ENCODE peak calls at places on chromosomes 1 and 21, in five cellular contexts. M is fibroblast of the aortic adventitia, L is fibroblast of lung, E is HFFc6, I is hepatocyte. U is an unnamed sample.

GRCh38 chr1:5896706-5897105 is 95.5 kb downstream of the NPHP4 start:
- DNase-seq in E (no peak), M (no peak), L (no peak), I (no peak), U (no peak)

GRCh38 chr1:202197670-202198359 is 4.2 kb downstream of the LGR6 start:
- DNase-seq in M (no peak), E (no peak), L (no peak), I (no peak), U (no peak)

GRCh38 chr1:162632743-162633326 is 571 bp downstream of the DDR2 start:
- DNase-seq in M (peak), L (peak), I (peak), E (no peak), U (no peak)

GRCh38 chr21:26814374-26814773 is 30.8 kb downstream of the ADAMTS1 start:
- DNase-seq in E (no peak), I (no peak), L (no peak), M (peak), U (no peak)

GRCh38 chr1:116881879-116882520 is 27.7 kb upstream of the PTGFRN start:
- DNase-seq in E (peak), M (peak), L (peak), I (peak), U (no peak)

GRCh38 chr1:47984175-47984789 is 12.9 kb downstream of the TRABD2B start:
- DNase-seq in E (no peak), I (no peak), L (no peak), M (no peak), U (no peak)

GRCh38 chr1:18557621-18558465 is 72.8 kb upstream of the PAX7 start:
- DNase-seq in L (no peak), I (peak), M (no peak), E (no peak), U (no peak)

GRCh38 chr1:232704694-232705680 is 75.1 kb upstream of the SIPA1L2 start:
- DNase-seq in I (peak), L (peak), E (peak), M (peak), U (no peak)

GRCh38 chr1:199041173-199041914 is 402.5 kb downstream of the PTPRC start:
- DNase-seq in L (peak), M (no peak), I (no peak), E (no peak), U (no peak)

GRCh38 chr1:184152944-184153343 is 101.4 kb downstream of the TSEN15 start:
- DNase-seq in M (no peak), L (no peak), E (no peak), I (no peak), U (no peak)

GRCh38 chr1:18819986-18820790 is 39.3 kb downstream of the TAS1R2 start:
- DNase-seq in E (no peak), M (no peak), L (no peak), I (no peak), U (no peak)

GRCh38 chr1:9075023-9075422 is 5.6 kb upstream of the SLC2A5 start:
- DNase-seq in M (no peak), E (no peak), I (no peak), L (no peak), U (no peak)

GRCh38 chr21:30714946-30715345 is 3.6 kb downstream of the KRTAP21-3 start:
- DNase-seq in M (no peak), I (no peak), L (peak), E (no peak), U (no peak)

GRCh38 chr1:181040284-181040865 is 6.6 kb downstream of the MR1 start:
- DNase-seq in L (no peak), E (no peak), M (no peak), I (peak), U (no peak)

GRCh38 chr1:107139833-107140702 is 771 bp upstream of the NTNG1 start:
- DNase-seq in M (peak), L (peak), E (peak), I (peak), U (no peak)

GRCh38 chr1:88681223-88681622 is 2.9 kb upstream of the PKN2 start:
- DNase-seq in E (no peak), L (no peak), M (no peak), I (no peak), U (no peak)

GRCh38 chr1:43853161-43853921 is 80.3 kb upstream of the ARTN start:
- DNase-seq in M (peak), I (no peak), L (peak), E (peak), U (no peak)

GRCh38 chr1:192544983-192545393 is 30.6 kb upstream of the RGS1 start:
- DNase-seq in I (no peak), E (peak), L (peak), M (peak), U (no peak)

GRCh38 chr1:241947355-241947754 is 10.2 kb upstream of the BECN2 start:
- DNase-seq in L (peak), I (no peak), M (peak), E (no peak), U (no peak)

GRCh38 chr1:241275981-241276380 is 81.0 kb downstream of the RGS7 start:
- DNase-seq in M (no peak), L (no peak), I (no peak), E (no peak), U (no peak)

GRCh38 chr21:32347351-32347750 is 45.5 kb downstream of the URB1 start:
- DNase-seq in M (no peak), E (no peak), I (no peak), L (no peak), U (no peak)

GRCh38 chr1:118333601-118334241 is 148.7 kb upstream of the SPAG17 start:
- DNase-seq in M (no peak), L (peak), E (no peak), I (no peak), U (peak)

GRCh38 chr1:36443297-36443696 is 7.0 kb downstream of the OSCP1 start:
- DNase-seq in E (no peak), I (no peak), L (no peak), M (no peak), U (no peak)

GRCh38 chr1:187842406-187843165 is 1013.8 kb downstream of the PLA2G4A start:
- DNase-seq in L (peak), M (peak), I (peak), E (no peak), U (no peak)

GRCh38 chr1:160997323-160998038 is 23.5 kb downstream of the F11R start:
- DNase-seq in E (peak), L (peak), I (peak), M (peak), U (no peak)

GRCh38 chr1:25971044-25971881 is 26.6 kb downstream of the PAFAH2 start:
- DNase-seq in I (peak), M (no peak), E (no peak), L (no peak), U (no peak)

GRCh38 chr1:57146100-57146499 is 180.3 kb upstream of the C8B start:
- DNase-seq in L (peak), M (peak), I (no peak), E (no peak), U (no peak)

GRCh38 chr1:223141021-223141420 is 2.0 kb downstream of the TLR5 start:
- DNase-seq in L (no peak), M (no peak), I (peak), E (no peak), U (no peak)

GRCh38 chr1:6612641-6613360 is 730 bp upstream of the PHF13 start:
- DNase-seq in M (peak), E (peak), L (peak), I (peak), U (no peak)

GRCh38 chr1:155254228-155254713 is 1.0 kb downstream of the ENTREP3 start:
- DNase-seq in L (no peak), M (no peak), I (no peak), E (no peak), U (no peak)

GRCh38 chr1:81021134-81021533 is 779.6 kb upstream of the ADGRL2 start:
- DNase-seq in I (no peak), L (no peak), M (peak), E (peak), U (no peak)
- TF ChIP-seq CTCF in I (peak), L (no peak), M (peak), E (peak), U (peak)

DNA sequence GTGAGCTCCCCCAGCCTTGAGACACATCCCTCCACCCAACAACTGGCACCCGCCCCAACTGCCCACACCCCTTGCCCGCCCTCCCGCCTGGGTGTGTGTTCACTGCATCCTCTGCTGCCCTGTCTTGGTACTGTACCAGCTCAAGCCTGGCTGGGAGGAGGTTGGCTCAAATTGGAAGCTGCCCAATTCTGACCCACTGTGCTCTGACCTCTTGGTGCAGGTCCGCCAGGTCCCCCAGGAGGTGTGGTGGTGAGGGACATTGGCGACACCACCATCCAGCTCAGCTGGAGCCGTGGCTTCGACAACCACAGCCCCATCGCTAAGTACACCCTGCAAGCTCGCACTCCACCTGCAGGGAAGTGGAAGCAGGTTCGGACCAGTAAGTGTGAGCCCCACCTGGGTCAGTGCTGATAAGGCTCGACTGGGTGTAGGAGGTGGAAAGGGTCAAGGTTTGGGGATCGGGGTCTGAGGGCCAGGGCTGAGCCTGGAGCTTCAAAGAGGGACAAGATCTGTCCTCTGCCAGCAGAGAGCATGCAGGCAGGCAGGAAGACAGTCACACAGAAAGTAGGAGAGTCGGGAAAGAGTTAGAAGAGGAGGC is 17.9 kb downstream of the TMEM81 start:
- DNase-seq in M (peak), I (no peak), E (no peak), L (no peak), U (no peak)
- TF ChIP-seq CTCF in M (peak), I (peak), E (peak), L (no peak), U (peak)

DNA sequence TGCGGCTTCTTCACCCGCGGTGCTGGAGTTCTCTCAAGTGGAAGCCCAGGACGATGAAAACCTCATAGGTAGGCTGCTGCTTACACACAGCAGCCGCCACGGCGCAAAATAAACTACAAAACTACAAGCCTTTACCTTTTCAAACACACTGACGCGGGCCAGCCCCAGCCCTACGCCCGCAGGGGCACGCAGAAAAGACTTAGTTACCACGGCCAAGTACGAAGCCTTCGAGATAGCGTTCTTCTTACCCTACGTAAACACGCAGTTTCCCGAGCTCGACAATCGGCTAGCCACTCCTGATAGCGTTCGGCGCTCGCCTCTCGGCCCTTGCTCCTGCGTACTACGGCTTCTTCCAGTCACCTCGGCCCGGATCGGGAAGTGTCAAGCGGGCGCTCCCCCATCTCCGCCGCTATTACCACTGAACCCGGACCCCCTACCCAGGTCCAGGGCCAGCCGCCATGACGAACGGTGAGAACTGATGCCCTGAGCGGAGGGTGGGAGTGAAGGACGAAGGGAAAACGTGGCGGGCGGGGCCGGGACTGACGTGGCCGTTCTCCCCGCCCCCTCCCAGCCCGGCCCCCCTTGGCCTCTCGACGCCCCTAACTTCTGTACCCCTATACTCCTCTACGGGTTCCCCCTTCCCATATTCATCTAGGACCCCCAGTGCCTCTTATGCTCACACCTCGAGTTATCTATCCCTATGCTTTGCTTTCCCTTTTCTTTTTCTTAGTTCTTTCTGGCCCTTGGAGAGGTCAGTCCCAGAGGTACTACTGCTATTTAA is at the start of gene TMEM167B:
- DNase-seq in L (peak), M (peak), I (peak), E (peak), U (peak)
- TF ChIP-seq CTCF in L (no peak), M (no peak), I (no peak), E (no peak), U (no peak)

GRCh38 chr1:64856564-64856963 is 109.8 kb downstream of the JAK1 start:
- DNase-seq in L (no peak), M (peak), E (no peak), I (no peak), U (no peak)

GRCh38 chr1:64857347-64857746 is 109.0 kb downstream of the JAK1 start:
- DNase-seq in I (no peak), M (no peak), L (no peak), E (no peak), U (no peak)

GRCh38 chr1:64865105-64865757 is 101.1 kb downstream of the JAK1 start:
- DNase-seq in L (no peak), M (no peak), E (no peak), I (no peak), U (no peak)

GRCh38 chr1:64864018-64864945 is 102.1 kb downstream of the JAK1 start:
- DNase-seq in E (no peak), I (no peak), M (no peak), L (no peak), U (no peak)

GRCh38 chr1:64861611-64862010 is 104.7 kb downstream of the JAK1 start:
- DNase-seq in E (peak), I (peak), L (no peak), M (peak), U (no peak)
- TF ChIP-seq CTCF in E (peak), I (peak), L (no peak), M (peak), U (peak)

DNA sequence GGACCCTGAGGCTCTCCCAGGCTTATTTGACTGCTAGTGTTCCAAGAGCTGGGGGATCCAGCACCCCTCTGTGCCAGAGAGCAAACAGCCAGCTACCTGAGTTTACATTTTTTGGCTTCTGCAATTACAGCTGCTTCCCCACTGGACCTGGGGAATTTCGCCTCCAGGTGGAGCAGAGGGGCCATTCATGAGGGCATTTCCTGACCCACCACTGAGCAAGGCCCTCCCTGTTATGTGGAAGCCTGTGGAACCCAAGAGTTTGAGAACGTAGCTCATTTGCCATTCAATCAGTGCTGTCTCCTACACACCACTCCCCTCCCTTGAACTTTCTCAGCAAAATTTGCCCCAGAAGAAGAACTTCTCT is 42.7 kb upstream of the TMEM51 start:
- DNase-seq in E (no peak), I (no peak), M (no peak), L (no peak), U (no peak)
- TF ChIP-seq CTCF in E (no peak), I (peak), M (no peak), L (no peak), U (no peak)

DNA sequence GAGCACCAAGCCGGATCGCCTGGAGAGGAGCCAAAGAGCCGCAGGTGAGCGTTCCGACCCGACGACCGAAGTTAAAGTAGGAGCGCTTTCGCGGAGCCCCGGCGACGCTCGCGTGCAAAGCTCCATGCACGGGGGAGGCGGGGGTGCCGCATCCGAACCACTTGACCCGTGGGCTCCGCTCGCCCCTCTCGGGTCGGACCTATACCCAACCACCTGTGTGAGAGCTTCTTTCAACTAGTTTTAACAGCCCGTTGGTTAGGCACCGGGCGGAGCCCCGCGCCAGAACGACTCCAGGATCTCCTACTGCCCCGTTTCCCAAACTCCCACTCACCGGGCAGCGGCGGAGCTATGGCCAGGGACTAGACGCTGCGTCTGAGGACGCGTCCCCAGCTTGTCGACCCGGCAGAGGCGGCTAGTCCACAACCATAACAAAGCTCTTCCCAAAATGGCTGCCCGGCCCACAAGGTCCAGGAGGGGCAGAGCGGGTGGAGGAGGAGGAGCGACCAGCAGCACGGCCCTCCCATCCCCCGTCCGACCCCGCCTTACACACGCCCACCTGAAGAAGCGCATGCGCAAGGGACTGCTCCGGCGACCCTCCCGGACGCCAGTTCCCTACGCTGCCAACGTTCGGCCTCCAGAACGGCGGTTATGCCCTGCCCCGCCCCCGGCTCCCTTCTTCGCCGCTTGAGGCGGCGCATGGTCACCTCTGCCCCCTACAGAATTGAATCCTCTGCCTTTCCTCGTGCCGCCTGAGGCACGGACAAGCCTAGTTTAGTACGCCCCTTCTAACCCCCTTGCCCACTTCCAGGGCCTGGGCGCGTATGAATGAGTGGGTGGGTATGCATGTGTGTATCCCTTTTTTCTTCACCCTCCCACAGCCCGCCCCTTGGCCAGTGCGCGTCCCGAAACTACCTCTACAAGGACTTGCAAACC is at the start of gene GPBP1L1:
- DNase-seq in E (peak), M (peak), L (peak), I (peak), U (peak)
- TF ChIP-seq CTCF in E (no peak), M (no peak), L (no peak), I (peak), U (no peak)

DNA sequence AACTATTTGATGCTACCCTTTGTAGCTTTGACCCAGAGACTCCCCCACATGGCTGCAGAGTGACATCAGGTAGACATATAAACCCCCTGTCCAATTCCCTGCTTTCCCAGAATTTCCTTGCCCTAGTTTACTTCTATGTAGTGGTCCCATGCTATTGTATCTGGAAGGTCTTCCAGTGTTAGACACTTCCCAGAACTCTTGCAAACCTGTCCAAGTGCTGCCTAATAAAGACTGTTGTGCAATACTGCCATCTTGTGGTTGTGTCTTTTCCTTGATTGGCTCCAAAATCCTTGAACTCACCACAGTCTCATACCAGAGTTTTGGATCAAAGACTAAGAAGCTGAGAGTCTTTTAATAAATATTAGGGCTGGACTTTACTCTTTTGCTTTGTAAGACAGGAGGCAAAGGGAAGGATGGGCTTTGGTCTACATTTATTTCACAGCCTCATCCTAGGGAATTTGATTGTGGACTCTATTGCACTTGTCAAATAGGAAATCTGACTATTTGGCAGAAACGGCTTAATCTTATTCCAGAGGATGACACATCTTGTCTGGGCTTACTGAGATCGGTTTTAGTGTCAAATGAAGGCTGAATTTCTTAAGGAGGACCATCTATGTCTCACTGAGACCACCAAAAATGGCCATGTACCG is 169.9 kb downstream of the LRRC7 start:
- DNase-seq in M (peak), L (peak), I (peak), E (peak), U (no peak)
- TF ChIP-seq CTCF in M (peak), L (peak), I (peak), E (peak), U (peak)